ENCODE peak calls at places on chromosomes 11 and 22, in ten cellular contexts. K, L, S, F, V, D, W, C, Z and U are unnamed samples.

GRCh38 chr11:10818594-10818993 is 9.9 kb upstream of the EIF4G2 start:
- DNase-seq in K (peak; percentile 39), L (no peak), D (peak; percentile 9), S (no peak), F (no peak), V (no peak), W (peak; percentile 41), Z (no peak), C (no peak), U (no peak)

GRCh38 chr22:23102776-23103175 is 32.5 kb downstream of the GNAZ start:
- DNase-seq in L (no peak), V (no peak), S (no peak), F (no peak), K (no peak), W (no peak), C (no peak), D (no peak), Z (no peak), U (no peak)

GRCh38 chr11:288328-289144 is at the start of gene PGGHG:
- DNase-seq in W (peak; percentile 84), L (no peak), V (peak; percentile 85), F (peak; percentile 93), C (peak; percentile 70), S (no peak), K (no peak), D (peak; percentile 36), Z (peak; percentile 47), U (peak; percentile 33)

GRCh38 chr11:14644396-14645246 is 1.0 kb downstream of the PDE3B start:
- DNase-seq in W (peak; percentile 21), F (peak; percentile 76), S (no peak), V (peak; percentile 59), K (peak; percentile 29), L (no peak), C (no peak), Z (peak; percentile 56), D (no peak), U (peak; percentile 20)

GRCh38 chr11:10108901-10109665 is 184.9 kb downstream of the SBF2 start:
- DNase-seq in S (no peak), K (peak; percentile 53), C (no peak), L (no peak), F (no peak), W (peak; percentile 7), Z (no peak), V (no peak), D (no peak), U (peak; percentile 68)

GRCh38 chr11:12083380-12083779 is 27.0 kb upstream of the MICAL2 start:
- DNase-seq in D (no peak), V (no peak), L (no peak), C (no peak), W (no peak), Z (peak; percentile 9), K (no peak), S (no peak), F (no peak), U (no peak)

GRCh38 chr22:21947040-21948014 is 5.3 kb downstream of the PPM1F start:
- DNase-seq in S (no peak), L (no peak), F (no peak), K (peak; percentile 59), C (no peak), W (peak; percentile 57), Z (no peak), D (peak; percentile 37), V (peak; percentile 67), U (peak; percentile 65)

GRCh38 chr11:122202951-122203456 is 87.0 kb upstream of the BLID start:
- DNase-seq in L (no peak), Z (peak; percentile 65), F (peak; percentile 80), D (peak; percentile 48), K (peak; percentile 85), C (no peak), S (peak; percentile 9), W (peak; percentile 78), V (peak; percentile 88), U (peak; percentile 79)

GRCh38 chr11:73570415-73571114 is 27.3 kb downstream of the FAM168A start:
- DNase-seq in K (peak; percentile 59), Z (no peak), L (no peak), S (no peak), V (no peak), F (no peak), W (no peak), C (no peak), D (peak; percentile 52), U (peak; percentile 69)

GRCh38 chr22:22214819-22215329 is 29.7 kb upstream of the VPREB1 start:
- DNase-seq in Z (no peak), K (no peak), C (no peak), F (no peak), D (no peak), L (no peak), W (peak; percentile 75), V (no peak), S (no peak), U (no peak)

GRCh38 chr11:112016088-112016764 is 9.0 kb upstream of the DLAT start:
- DNase-seq in K (peak; percentile 42), W (no peak), F (no peak), L (no peak), Z (no peak), V (no peak), D (no peak), C (no peak), S (no peak), U (peak; percentile 48)

GRCh38 chr22:46023558-46023981 is 46.6 kb upstream of the WNT7B start:
- DNase-seq in F (peak; percentile 72), S (no peak), L (no peak), W (no peak), C (no peak), K (peak; percentile 78), D (no peak), V (peak; percentile 56), Z (no peak), U (peak; percentile 63)

GRCh38 chr11:22778642-22779041 is 51.0 kb downstream of the SVIP start:
- DNase-seq in F (no peak), C (no peak), D (peak; percentile 4), Z (no peak), S (no peak), K (no peak), W (peak; percentile 9), L (no peak), V (no peak), U (no peak)

GRCh38 chr11:110345756-110346155 is 49.3 kb upstream of the RDX start:
- DNase-seq in D (no peak), Z (no peak), C (no peak), L (no peak), S (no peak), K (no peak), V (no peak), W (no peak), F (no peak), U (no peak)

GRCh38 chr11:102757823-102758549 is 22.4 kb downstream of the MMP10 start:
- DNase-seq in L (no peak), D (no peak), K (peak; percentile 24), F (no peak), S (no peak), C (no peak), W (no peak), V (no peak), Z (no peak), U (peak; percentile 88)

GRCh38 chr11:16945671-16946469 is 68.3 kb downstream of the PLEKHA7 start:
- DNase-seq in S (peak; percentile 35), C (peak; percentile 9), V (peak; percentile 69), K (peak; percentile 71), F (peak; percentile 79), W (peak; percentile 86), L (peak; percentile 6), Z (peak; percentile 66), D (peak; percentile 60), U (peak; percentile 60)

GRCh38 chr22:48306785-48307570 is 1520.7 kb downstream of the BRD1 start:
- DNase-seq in S (no peak), W (no peak), D (no peak), L (no peak), V (no peak), C (no peak), Z (no peak), F (peak; percentile 69), K (no peak), U (no peak)

GRCh38 chr11:119484741-119485605 is 62.0 kb upstream of the THY1 start:
- DNase-seq in F (no peak), S (no peak), C (no peak), L (no peak), D (peak; percentile 7), K (no peak), W (no peak), Z (peak; percentile 33), V (no peak), U (no peak)

GRCh38 chr22:43867839-43868652 is 5.7 kb upstream of the SULT4A1 start:
- DNase-seq in V (peak; percentile 82), C (no peak), D (peak; percentile 58), S (peak; percentile 69), K (peak; percentile 66), L (no peak), Z (peak; percentile 26), W (peak; percentile 91), F (peak; percentile 83), U (peak; percentile 70)

GRCh38 chr22:37533995-37534394 is 14.8 kb upstream of the CARD10 start:
- DNase-seq in D (peak; percentile 46), K (peak; percentile 83), V (no peak), S (no peak), W (no peak), Z (no peak), C (no peak), F (no peak), L (peak; percentile 58), U (peak; percentile 82)

GRCh38 chr11:23284626-23285025 is 424.4 kb upstream of the CCDC179 start:
- DNase-seq in F (no peak), K (peak; percentile 46), S (no peak), Z (no peak), D (no peak), L (no peak), C (no peak), V (no peak), W (no peak), U (peak; percentile 30)

GRCh38 chr11:112744041-112744440 is 217.2 kb upstream of the NCAM1 start:
- DNase-seq in K (no peak), W (no peak), Z (no peak), C (no peak), L (no peak), D (no peak), S (no peak), F (no peak), V (no peak), U (no peak)

GRCh38 chr11:12675951-12676711 is 1.9 kb downstream of the TEAD1 start:
- DNase-seq in F (no peak), W (peak; percentile 38), L (no peak), S (no peak), D (peak; percentile 21), Z (peak; percentile 2), V (no peak), K (peak; percentile 67), C (no peak), U (peak; percentile 63)

GRCh38 chr11:10303558-10304363 is 1.1 kb upstream of the ADM start:
- DNase-seq in W (peak; percentile 78), S (no peak), L (no peak), F (peak; percentile 82), V (no peak), K (peak; percentile 67), D (peak; percentile 70), C (peak; percentile 25), Z (peak; percentile 33), U (peak; percentile 52)

GRCh38 chr11:132050577-132051180 is 680.3 kb downstream of the NTM start:
- DNase-seq in D (no peak), F (no peak), V (no peak), Z (no peak), C (no peak), S (no peak), W (no peak), K (no peak), L (no peak), U (no peak)